ENCODE peak calls at places on chromosomes 3 and 15, in five cellular contexts. L is HCT116; V is endothelial cell; F is body of pancreas; M is CD4-positive, alpha-beta T cell. R is an unnamed sample.

GRCh38 chr3:31064021-31064420 is 169.6 kb upstream of the GADL1 start:
- DNase-seq in L (no peak), V (no peak), F (no peak), M (no peak), R (no peak)

GRCh38 chr3:23575697-23576096 is 230.1 kb upstream of the UBE2E1 start:
- DNase-seq in L (no peak), V (no peak), F (no peak), M (no peak), R (no peak)

GRCh38 chr3:39434574-39434973 is 28.1 kb downstream of the RPSA start:
- DNase-seq in L (no peak), V (no peak), F (no peak), M (no peak), R (no peak)

GRCh38 chr15:61668444-61668843 is 391.8 kb downstream of the VPS13C start:
- DNase-seq in L (no peak), V (no peak), F (no peak), M (no peak), R (no peak)

GRCh38 chr15:78264304-78265136 is at the start of gene DNAJA4:
- DNase-seq in L (no peak), V (peak; percentile 51), F (peak; percentile 48), M (peak; percentile 50), R (no peak)

GRCh38 chr3:171811059-171811912 is 1.0 kb upstream of the PLD1 start:
- DNase-seq in L (no peak), V (no peak), F (no peak), M (no peak), R (no peak)

GRCh38 chr3:40782086-40782721 is 257.4 kb downstream of the ZNF621 start:
- DNase-seq in L (no peak), V (no peak), F (no peak), M (no peak), R (no peak)

GRCh38 chr15:66876423-66876730 is 174.3 kb downstream of the SMAD6 start:
- DNase-seq in L (no peak), V (no peak), F (no peak), M (no peak), R (no peak)

GRCh38 chr3:128849776-128850542 is 29.5 kb upstream of the ACAD9 start:
- DNase-seq in L (no peak), V (no peak), F (no peak), M (no peak), R (no peak)

GRCh38 chr3:114595521-114596028 is 301.7 kb downstream of the TIGIT start:
- DNase-seq in L (no peak), V (no peak), F (no peak), M (no peak), R (no peak)

GRCh38 chr3:150158974-150159625 is 188.4 kb upstream of the PFN2 start:
- DNase-seq in L (no peak), V (no peak), F (peak; percentile 58), M (no peak), R (no peak)

GRCh38 chr3:71142440-71143161 is 440.9 kb downstream of the FOXP1 start:
- DNase-seq in L (no peak), V (no peak), F (no peak), M (no peak), R (no peak)

GRCh38 chr15:51160484-51160883 is 65.8 kb upstream of the TNFAIP8L3 start:
- DNase-seq in L (no peak), V (no peak), F (no peak), M (no peak), R (no peak)

GRCh38 chr3:78728406-78729145 is 1039.2 kb downstream of the ROBO1 start:
- DNase-seq in L (no peak), V (no peak), F (peak; percentile 22), M (no peak), R (no peak)

GRCh38 chr15:72285927-72286516 is 13.7 kb upstream of the PARP6 start:
- DNase-seq in L (peak; percentile 22), V (peak; percentile 61), F (peak; percentile 63), M (peak; percentile 48), R (no peak)

GRCh38 chr3:141739731-141740130 is 1.6 kb downstream of the RNF7 start:
- DNase-seq in L (no peak), V (no peak), F (no peak), M (no peak), R (no peak)

GRCh38 chr15:40409366-40409765 is 3.8 kb downstream of the IVD start:
- DNase-seq in L (no peak), V (no peak), F (no peak), M (no peak), R (no peak)

GRCh38 chr15:89642106-89642505 is 13.2 kb downstream of the KIF7 start:
- DNase-seq in L (no peak), V (no peak), F (no peak), M (no peak), R (no peak)

GRCh38 chr3:111373239-111373638 is 168.8 kb upstream of the CD96 start:
- DNase-seq in L (no peak), V (no peak), F (no peak), M (no peak), R (no peak)

GRCh38 chr3:124108446-124108845 is 116.5 kb upstream of the ROPN1 start:
- DNase-seq in L (no peak), V (no peak), F (no peak), M (no peak), R (no peak)

GRCh38 chr3:134486577-134487041 is 752 bp downstream of the CEP63 start:
- DNase-seq in L (no peak), V (no peak), F (no peak), M (peak; percentile 11), R (no peak)

GRCh38 chr3:2908693-2909351 is 201.4 kb downstream of the IL5RA start:
- DNase-seq in L (no peak), V (no peak), F (no peak), M (no peak), R (no peak)

GRCh38 chr3:39937315-39937714 is 127.9 kb downstream of the MYRIP start:
- DNase-seq in L (no peak), V (no peak), F (peak; percentile 26), M (no peak), R (no peak)

GRCh38 chr15:55770261-55770660 is 27.3 kb upstream of the PRTG start:
- DNase-seq in L (no peak), V (no peak), F (no peak), M (no peak), R (no peak)

GRCh38 chr3:187939891-187940290 is 194.6 kb upstream of the BCL6 start:
- DNase-seq in L (no peak), V (no peak), F (no peak), M (no peak), R (no peak)

GRCh38 chr3:44030690-44031344 is 210.9 kb upstream of the TOPAZ1 start:
- DNase-seq in L (no peak), V (no peak), F (no peak), M (no peak), R (no peak)

GRCh38 chr3:71130516-71131384 is 452.8 kb downstream of the FOXP1 start:
- DNase-seq in L (no peak), V (peak; percentile 43), F (peak; percentile 59), M (peak; percentile 65), R (no peak)

GRCh38 chr15:60324706-60325438 is 72.9 kb downstream of the ANXA2 start:
- DNase-seq in L (no peak), V (no peak), F (no peak), M (no peak), R (no peak)

GRCh38 chr3:4898454-4899313 is 80.6 kb upstream of the BHLHE40 start:
- DNase-seq in L (peak; percentile 18), V (no peak), F (no peak), M (no peak), R (no peak)

GRCh38 chr3:61537366-61537765 is 24.0 kb upstream of the PTPRG start:
- DNase-seq in L (no peak), V (peak; percentile 11), F (no peak), M (no peak), R (no peak)

GRCh38 chr3:69357196-69357595 is 28.7 kb downstream of the FRMD4B start:
- DNase-seq in L (no peak), V (no peak), F (no peak), M (no peak), R (no peak)

GRCh38 chr15:45522931-45523331 is 376 bp upstream of the SLC30A4 start:
- DNase-seq in L (no peak), V (peak; percentile 25), F (no peak), M (no peak), R (no peak)

GRCh38 chr3:125605771-125606170 is 10.5 kb upstream of the OSBPL11 start:
- DNase-seq in L (no peak), V (no peak), F (no peak), M (no peak), R (no peak)

GRCh38 chr3:125606291-125606690 is 11.0 kb upstream of the OSBPL11 start:
- DNase-seq in L (no peak), V (no peak), F (no peak), M (no peak), R (no peak)

GRCh38 chr3:125608419-125608818 is 13.1 kb upstream of the OSBPL11 start:
- DNase-seq in L (no peak), V (no peak), F (no peak), M (no peak), R (no peak)

GRCh38 chr3:125602752-125603649 is 7.7 kb upstream of the OSBPL11 start:
- DNase-seq in L (peak; percentile 6), V (no peak), F (no peak), M (no peak), R (no peak)
- TF ChIP-seq CTCF in L (peak; percentile 3), V (no peak), F (no peak), M (no peak), R (peak; percentile 16)

GRCh38 chr3:52483081-52483480 is 12.1 kb upstream of the STAB1 start:
- DNase-seq in L (no peak), V (no peak), F (no peak), M (no peak), R (no peak)

GRCh38 chr3:52479876-52480575 is 15.1 kb upstream of the STAB1 start:
- DNase-seq in L (no peak), V (no peak), F (no peak), M (no peak), R (no peak)

GRCh38 chr3:52483577-52484495 is 11.3 kb upstream of the STAB1 start:
- DNase-seq in L (no peak), V (no peak), F (no peak), M (no peak), R (no peak)

GRCh38 chr3:52480768-52481715 is 14.1 kb upstream of the STAB1 start:
- DNase-seq in L (no peak), V (no peak), F (no peak), M (no peak), R (no peak)

GRCh38 chr3:52481819-52482521 is 13.2 kb upstream of the STAB1 start:
- DNase-seq in L (no peak), V (peak; percentile 80), F (no peak), M (peak; percentile 7), R (no peak)
- TF ChIP-seq CTCF in L (no peak), V (peak; percentile 88), F (no peak), M (peak; percentile 39), R (peak; percentile 48)

DNA sequence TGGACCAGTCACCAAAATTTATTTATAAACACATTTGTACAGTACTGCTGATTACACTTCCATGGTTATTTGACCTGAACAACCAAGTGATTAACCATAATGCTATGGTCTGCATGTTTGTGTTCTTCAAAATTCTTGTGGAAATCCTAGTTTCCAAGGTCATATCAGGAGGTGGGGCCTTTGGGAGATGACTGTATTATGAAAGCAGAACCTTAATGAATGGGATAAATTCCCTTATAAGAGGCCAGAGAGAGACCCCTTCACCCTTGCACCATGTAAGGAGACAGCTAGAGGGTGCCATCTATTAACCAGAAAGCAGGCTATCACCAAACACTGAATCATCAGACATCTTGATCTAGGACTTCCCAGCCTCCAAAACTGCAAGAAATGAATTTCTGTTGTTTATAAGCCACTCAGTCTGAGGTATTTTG is 1.9 kb downstream of the SCAPER start:
- DNase-seq in L (peak; percentile 12), V (no peak), F (no peak), M (no peak), R (no peak)
- TF ChIP-seq CTCF in L (no peak), V (no peak), F (no peak), M (peak; percentile 43), R (no peak)

GRCh38 chr3:53231532-53232511 is 24.0 kb downstream of the TKT start:
- DNase-seq in L (no peak), V (no peak), F (no peak), M (no peak), R (no peak)
- TF ChIP-seq CTCF in L (no peak), V (no peak), F (no peak), M (no peak), R (no peak)